ENCODE peak calls at places on chromosomes 3 and 15, in nine cellular contexts. One of them, this sample, is unnamed.

GRCh38 chr15:34795267-34796081 is at the start of gene ACTC1:
- DNase-seq in body of pancreas: peak
- DNase-seq in IMR-90: peak
- DNase-seq in lower leg skin: no peak
- DNase-seq in erythroblast: peak
- DNase-seq in heart left ventricle: peak
- DNase-seq in GM12878: no peak
- DNase-seq in uterus: peak
- DNase-seq in HCT116: no peak
- DNase-seq in this sample: peak

GRCh38 chr15:62779041-62779810 is 263.3 kb upstream of the TPM1 start:
- DNase-seq in heart left ventricle: peak
- DNase-seq in body of pancreas: peak
- DNase-seq in erythroblast: no peak
- DNase-seq in HCT116: no peak
- DNase-seq in IMR-90: peak
- DNase-seq in uterus: peak
- DNase-seq in GM12878: no peak
- DNase-seq in lower leg skin: no peak
- DNase-seq in this sample: no peak

GRCh38 chr3:46858996-46859710 is 4.1 kb downstream of the MYL3 start:
- DNase-seq in IMR-90: no peak
- DNase-seq in GM12878: no peak
- DNase-seq in lower leg skin: no peak
- DNase-seq in heart left ventricle: peak
- DNase-seq in erythroblast: no peak
- DNase-seq in HCT116: no peak
- DNase-seq in body of pancreas: peak
- DNase-seq in uterus: peak
- DNase-seq in this sample: no peak

GRCh38 chr3:12148183-12148940 is 10.3 kb downstream of the TIMP4 start:
- DNase-seq in uterus: no peak
- DNase-seq in IMR-90: no peak
- DNase-seq in heart left ventricle: peak
- DNase-seq in GM12878: no peak
- DNase-seq in HCT116: no peak
- DNase-seq in body of pancreas: no peak
- DNase-seq in lower leg skin: peak
- DNase-seq in erythroblast: no peak
- DNase-seq in this sample: no peak

GRCh38 chr3:126450219-126450618 is 25.5 kb downstream of the ZXDC start:
- DNase-seq in erythroblast: no peak
- DNase-seq in lower leg skin: no peak
- DNase-seq in uterus: no peak
- DNase-seq in body of pancreas: no peak
- DNase-seq in IMR-90: no peak
- DNase-seq in GM12878: no peak
- DNase-seq in HCT116: no peak
- DNase-seq in heart left ventricle: no peak
- DNase-seq in this sample: no peak

GRCh38 chr15:65561934-65562333 is 31.7 kb downstream of the HACD3 start:
- DNase-seq in body of pancreas: no peak
- DNase-seq in HCT116: no peak
- DNase-seq in IMR-90: no peak
- DNase-seq in GM12878: no peak
- DNase-seq in uterus: no peak
- DNase-seq in erythroblast: no peak
- DNase-seq in heart left ventricle: no peak
- DNase-seq in lower leg skin: no peak
- DNase-seq in this sample: no peak

GRCh38 chr3:9986230-9986725 is 363 bp downstream of the EMC3 start:
- DNase-seq in IMR-90: no peak
- DNase-seq in erythroblast: no peak
- DNase-seq in GM12878: no peak
- DNase-seq in lower leg skin: no peak
- DNase-seq in heart left ventricle: no peak
- DNase-seq in body of pancreas: peak
- DNase-seq in HCT116: no peak
- DNase-seq in uterus: no peak
- DNase-seq in this sample: no peak

GRCh38 chr3:150248116-150248864 is 159.8 kb upstream of the TSC22D2 start:
- DNase-seq in lower leg skin: no peak
- DNase-seq in erythroblast: no peak
- DNase-seq in HCT116: no peak
- DNase-seq in body of pancreas: no peak
- DNase-seq in heart left ventricle: no peak
- DNase-seq in uterus: no peak
- DNase-seq in IMR-90: peak
- DNase-seq in GM12878: no peak
- DNase-seq in this sample: no peak

GRCh38 chr3:77426531-77426930 is 386.6 kb downstream of the ROBO2 start:
- DNase-seq in uterus: no peak
- DNase-seq in HCT116: no peak
- DNase-seq in erythroblast: no peak
- DNase-seq in body of pancreas: no peak
- DNase-seq in IMR-90: no peak
- DNase-seq in GM12878: no peak
- DNase-seq in lower leg skin: no peak
- DNase-seq in heart left ventricle: no peak
- DNase-seq in this sample: no peak

GRCh38 chr15:68112711-68113110 is 58.6 kb downstream of the PIAS1 start:
- DNase-seq in uterus: no peak
- DNase-seq in HCT116: no peak
- DNase-seq in IMR-90: peak
- DNase-seq in body of pancreas: no peak
- DNase-seq in GM12878: no peak
- DNase-seq in lower leg skin: no peak
- DNase-seq in heart left ventricle: no peak
- DNase-seq in erythroblast: no peak
- DNase-seq in this sample: no peak

GRCh38 chr3:85740561-85740960 is 781.8 kb downstream of the CADM2 start:
- DNase-seq in body of pancreas: no peak
- DNase-seq in GM12878: no peak
- DNase-seq in IMR-90: no peak
- DNase-seq in HCT116: no peak
- DNase-seq in lower leg skin: no peak
- DNase-seq in uterus: no peak
- DNase-seq in heart left ventricle: no peak
- DNase-seq in erythroblast: no peak
- DNase-seq in this sample: no peak

GRCh38 chr15:93173369-93173768 is 84.4 kb upstream of the RGMA start:
- DNase-seq in heart left ventricle: no peak
- DNase-seq in IMR-90: no peak
- DNase-seq in erythroblast: no peak
- DNase-seq in body of pancreas: no peak
- DNase-seq in HCT116: no peak
- DNase-seq in lower leg skin: no peak
- DNase-seq in GM12878: no peak
- DNase-seq in uterus: no peak
- DNase-seq in this sample: no peak

GRCh38 chr3:71225951-71226564 is 357.5 kb downstream of the FOXP1 start:
- DNase-seq in IMR-90: peak
- DNase-seq in erythroblast: no peak
- DNase-seq in body of pancreas: no peak
- DNase-seq in HCT116: no peak
- DNase-seq in GM12878: no peak
- DNase-seq in uterus: no peak
- DNase-seq in lower leg skin: no peak
- DNase-seq in heart left ventricle: no peak
- DNase-seq in this sample: no peak

GRCh38 chr3:150917941-150918340 is 12.7 kb upstream of the MINDY4B start:
- DNase-seq in lower leg skin: no peak
- DNase-seq in uterus: no peak
- DNase-seq in IMR-90: no peak
- DNase-seq in heart left ventricle: no peak
- DNase-seq in erythroblast: no peak
- DNase-seq in body of pancreas: no peak
- DNase-seq in HCT116: no peak
- DNase-seq in GM12878: no peak
- DNase-seq in this sample: no peak

GRCh38 chr3:31408720-31409119 is 124.0 kb upstream of the STT3B start:
- DNase-seq in HCT116: no peak
- DNase-seq in IMR-90: no peak
- DNase-seq in lower leg skin: no peak
- DNase-seq in uterus: no peak
- DNase-seq in heart left ventricle: no peak
- DNase-seq in erythroblast: no peak
- DNase-seq in body of pancreas: no peak
- DNase-seq in GM12878: no peak
- DNase-seq in this sample: no peak

GRCh38 chr15:62071711-62072308 is 5.0 kb downstream of the C2CD4A start:
- DNase-seq in IMR-90: peak
- DNase-seq in HCT116: no peak
- DNase-seq in uterus: no peak
- DNase-seq in heart left ventricle: no peak
- DNase-seq in erythroblast: peak
- DNase-seq in GM12878: no peak
- DNase-seq in body of pancreas: no peak
- DNase-seq in lower leg skin: no peak
- DNase-seq in this sample: no peak

DNA sequence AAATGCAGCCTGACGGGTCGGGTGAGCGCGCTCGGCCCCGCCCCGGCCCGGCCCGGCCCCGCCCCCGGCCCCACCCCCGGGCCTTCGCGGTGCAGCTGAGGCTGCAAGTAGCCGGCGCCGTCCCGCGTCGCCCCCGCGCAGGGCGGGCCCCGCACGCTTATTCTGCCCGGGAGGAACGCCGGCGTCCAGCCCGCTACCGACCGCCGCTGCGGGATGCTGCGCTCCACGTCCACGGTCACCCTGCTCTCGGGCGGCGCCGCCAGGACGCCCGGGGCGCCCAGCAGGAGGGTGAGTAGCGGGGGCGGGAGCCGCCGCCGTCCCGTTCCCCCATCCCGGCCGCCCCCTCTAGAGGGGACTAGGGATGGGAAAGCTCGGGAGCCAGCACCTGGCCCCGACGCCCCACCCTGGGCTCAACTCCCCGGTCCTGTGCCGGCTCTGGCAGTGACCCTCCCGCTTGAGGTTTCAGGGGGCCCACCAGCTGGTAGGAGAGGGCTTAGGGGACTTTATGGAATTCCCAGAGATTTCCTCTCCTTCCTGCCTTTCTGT is at the start of gene MYZAP:
- DNase-seq in erythroblast: peak
- DNase-seq in GM12878: no peak
- DNase-seq in uterus: peak
- DNase-seq in heart left ventricle: peak
- DNase-seq in HCT116: no peak
- DNase-seq in body of pancreas: peak
- DNase-seq in lower leg skin: no peak
- DNase-seq in IMR-90: no peak
- DNase-seq in this sample: peak
- TF ChIP-seq POLR2A in erythroblast: no peak
- TF ChIP-seq POLR2A in GM12878: no peak
- TF ChIP-seq POLR2A in uterus: peak
- TF ChIP-seq POLR2A in heart left ventricle: no peak
- TF ChIP-seq POLR2A in HCT116: no peak
- TF ChIP-seq POLR2A in body of pancreas: peak
- TF ChIP-seq POLR2A in lower leg skin: no peak
- TF ChIP-seq POLR2A in IMR-90: no peak
- TF ChIP-seq POLR2A in this sample: no peak

DNA sequence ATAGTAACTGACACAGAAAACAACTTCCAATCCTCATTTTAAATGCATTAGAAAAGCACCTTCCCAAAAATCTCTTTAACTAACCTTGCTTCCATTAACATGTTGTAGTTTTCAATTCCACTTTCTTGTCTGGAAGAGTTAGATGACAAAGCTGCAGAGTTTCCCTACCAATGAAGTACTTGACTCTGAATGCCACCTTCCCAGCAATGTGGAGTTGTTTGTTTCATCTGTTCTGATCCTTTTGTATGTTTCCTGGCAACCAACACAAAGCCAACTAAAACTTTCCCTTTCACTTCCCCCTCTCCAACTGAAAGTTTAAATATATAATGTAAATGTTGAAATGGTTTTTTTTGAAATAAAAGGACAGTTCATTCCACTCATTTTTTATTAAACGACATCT is at the start of gene WDR49:
- DNase-seq in heart left ventricle: no peak
- DNase-seq in body of pancreas: peak
- DNase-seq in lower leg skin: no peak
- DNase-seq in GM12878: no peak
- DNase-seq in HCT116: no peak
- DNase-seq in IMR-90: no peak
- DNase-seq in erythroblast: no peak
- DNase-seq in uterus: no peak
- DNase-seq in this sample: no peak
- TF ChIP-seq POLR2A in heart left ventricle: no peak
- TF ChIP-seq POLR2A in body of pancreas: no peak
- TF ChIP-seq POLR2A in lower leg skin: no peak
- TF ChIP-seq POLR2A in GM12878: no peak
- TF ChIP-seq POLR2A in HCT116: no peak
- TF ChIP-seq POLR2A in IMR-90: no peak
- TF ChIP-seq POLR2A in erythroblast: no peak
- TF ChIP-seq POLR2A in uterus: no peak
- TF ChIP-seq POLR2A in this sample: no peak

DNA sequence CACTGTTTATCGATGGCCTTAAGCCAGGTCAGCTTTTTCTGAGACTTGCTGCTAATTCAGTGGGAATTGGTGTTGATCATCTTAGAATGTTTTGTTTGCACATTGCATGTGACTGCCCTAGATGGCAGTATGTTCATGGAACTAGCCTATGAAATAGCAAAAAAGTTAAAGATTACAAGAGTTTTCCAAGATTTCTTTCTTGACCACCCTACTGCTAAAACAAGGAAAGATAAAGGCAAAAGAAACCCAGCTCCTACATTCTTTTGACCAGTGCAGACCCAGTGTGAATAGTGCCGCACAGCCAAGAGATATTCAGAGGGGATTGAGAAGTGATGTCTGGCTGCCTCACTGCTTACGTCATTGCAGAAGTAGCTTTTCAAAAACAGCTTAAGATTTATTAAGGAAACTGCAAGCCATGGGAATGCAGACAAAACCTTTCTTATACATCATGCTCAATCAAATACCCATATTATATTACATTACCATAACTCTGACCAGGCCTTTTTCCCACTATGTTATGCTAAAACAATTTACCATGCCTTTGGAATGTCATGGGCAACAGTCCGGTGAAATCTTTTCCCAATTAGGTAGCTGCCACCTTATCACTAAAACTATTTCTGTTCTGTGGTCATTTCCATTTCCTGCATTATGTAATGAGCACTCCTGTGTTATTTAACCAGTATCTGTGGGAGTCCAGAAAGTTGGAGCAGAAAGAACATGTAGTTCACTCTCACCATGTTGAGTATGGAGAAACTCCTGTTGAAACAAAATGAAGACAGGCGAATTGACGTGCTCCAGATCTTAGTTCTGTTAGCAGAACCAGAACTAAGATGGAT is 6.0 kb downstream of the PHLDB2 start:
- DNase-seq in body of pancreas: no peak
- DNase-seq in lower leg skin: no peak
- DNase-seq in GM12878: no peak
- DNase-seq in erythroblast: no peak
- DNase-seq in HCT116: no peak
- DNase-seq in uterus: no peak
- DNase-seq in heart left ventricle: peak
- DNase-seq in IMR-90: peak
- DNase-seq in this sample: no peak
- TF ChIP-seq POLR2A in body of pancreas: no peak
- TF ChIP-seq POLR2A in lower leg skin: no peak
- TF ChIP-seq POLR2A in GM12878: no peak
- TF ChIP-seq POLR2A in erythroblast: no peak
- TF ChIP-seq POLR2A in HCT116: no peak
- TF ChIP-seq POLR2A in uterus: no peak
- TF ChIP-seq POLR2A in heart left ventricle: no peak
- TF ChIP-seq POLR2A in IMR-90: no peak
- TF ChIP-seq POLR2A in this sample: no peak

GRCh38 chr15:85810075-85810474 is 15.3 kb upstream of the KLHL25 start:
- DNase-seq in uterus: no peak
- DNase-seq in IMR-90: no peak
- DNase-seq in erythroblast: no peak
- DNase-seq in GM12878: no peak
- DNase-seq in lower leg skin: no peak
- DNase-seq in heart left ventricle: no peak
- DNase-seq in HCT116: no peak
- DNase-seq in body of pancreas: no peak
- DNase-seq in this sample: no peak
- TF ChIP-seq POLR2A in uterus: no peak
- TF ChIP-seq POLR2A in IMR-90: no peak
- TF ChIP-seq POLR2A in erythroblast: no peak
- TF ChIP-seq POLR2A in GM12878: no peak
- TF ChIP-seq POLR2A in lower leg skin: no peak
- TF ChIP-seq POLR2A in heart left ventricle: no peak
- TF ChIP-seq POLR2A in HCT116: no peak
- TF ChIP-seq POLR2A in body of pancreas: no peak
- TF ChIP-seq POLR2A in this sample: no peak

This sample was measured in H54.